ENCODE peak calls at places on chromosome 10, in ten cellular contexts. M is A549; I is K562; P is tibial artery; N is hepatocyte; D is CD8-positive, alpha-beta T cell; W is Caco-2; O is astrocyte; H is tibial nerve; L is heart left ventricle. Y is an unnamed sample. For H3K4me1, the result is how much of the 10 kb centered on the place peaks cover.

GRCh38 chr10:27155073-27155754 is at the start of gene MASTL:
- DNase-seq in M (peak), I (peak), P (peak), N (peak), D (peak), W (peak), O (peak), H (peak), L (peak), Y (peak)

GRCh38 chr10:86298501-86299001 is 68.0 kb downstream of the GRID1 start:
- DNase-seq in M (no peak), I (no peak), P (no peak), N (no peak), D (no peak), W (no peak), O (no peak), H (no peak), L (peak), Y (no peak)

GRCh38 chr10:91591792-91592165 is 41.1 kb downstream of the PPP1R3C start:
- DNase-seq in M (no peak), I (no peak), P (no peak), N (no peak), D (no peak), W (no peak), O (no peak), H (no peak), L (no peak), Y (no peak)

GRCh38 chr10:110803830-110804338 is 67.8 kb upstream of the PDCD4 start:
- DNase-seq in M (peak), I (peak), P (peak), N (peak), D (peak), W (peak), O (no peak), H (no peak), L (peak), Y (peak)

GRCh38 chr10:25651534-25651933 is 282.5 kb upstream of the MYO3A start:
- DNase-seq in M (no peak), I (no peak), P (no peak), N (no peak), D (no peak), W (no peak), O (no peak), H (no peak), L (no peak), Y (no peak)

GRCh38 chr10:11184093-11184492 is 166.4 kb downstream of the CELF2 start:
- DNase-seq in M (no peak), I (no peak), P (no peak), N (no peak), D (no peak), W (no peak), O (no peak), H (no peak), L (no peak), Y (no peak)

GRCh38 chr10:111983970-111984525 is 199.5 kb downstream of the GPAM start:
- DNase-seq in M (no peak), I (no peak), P (no peak), N (no peak), D (no peak), W (no peak), O (no peak), H (no peak), L (no peak), Y (no peak)

GRCh38 chr10:7340179-7340874 is 70.5 kb downstream of the SFMBT2 start:
- DNase-seq in M (no peak), I (no peak), P (no peak), N (no peak), D (no peak), W (no peak), O (peak), H (no peak), L (peak), Y (no peak)

GRCh38 chr10:110356628-110357245 is 52.0 kb upstream of the SMNDC1 start:
- DNase-seq in M (no peak), I (peak), P (no peak), N (no peak), D (peak), W (no peak), O (peak), H (no peak), L (peak), Y (peak)

GRCh38 chr10:56341612-56342011 is 19.4 kb downstream of the ZWINT start:
- DNase-seq in M (no peak), I (no peak), P (no peak), N (no peak), D (no peak), W (no peak), O (no peak), H (no peak), L (no peak), Y (no peak)

GRCh38 chr10:25631471-25631870 is 302.6 kb upstream of the MYO3A start:
- DNase-seq in M (no peak), I (no peak), P (no peak), N (no peak), D (no peak), W (no peak), O (no peak), H (no peak), L (no peak), Y (no peak)

GRCh38 chr10:124725171-124725631 is 19.0 kb downstream of the FAM53B start:
- DNase-seq in M (no peak), I (no peak), P (peak), N (no peak), D (no peak), W (no peak), O (no peak), H (no peak), L (no peak), Y (peak)

GRCh38 chr10:46537309-46537708 is 19.1 kb downstream of the GPRIN2 start:
- DNase-seq in M (no peak), I (no peak), P (no peak), N (no peak), D (no peak), W (no peak), O (no peak), H (no peak), L (no peak), Y (no peak)

GRCh38 chr10:62464308-62464707 is 90.1 kb downstream of the ZNF365 start:
- DNase-seq in M (no peak), I (no peak), P (no peak), N (no peak), D (no peak), W (no peak), O (peak), H (no peak), L (no peak), Y (no peak)

GRCh38 chr10:68302871-68303270 is 29.0 kb upstream of the HNRNPH3 start:
- DNase-seq in M (no peak), I (no peak), P (no peak), N (no peak), D (no peak), W (no peak), O (no peak), H (no peak), L (no peak), Y (no peak)

GRCh38 chr10:108471420-108471819 is 1306.9 kb upstream of the SORCS1 start:
- DNase-seq in M (no peak), I (no peak), P (no peak), N (no peak), D (no peak), W (no peak), O (no peak), H (no peak), L (no peak), Y (no peak)

GRCh38 chr10:94358480-94358879 is 4.3 kb downstream of the NOC3L start:
- DNase-seq in M (no peak), I (no peak), P (no peak), N (no peak), D (no peak), W (peak), O (peak), H (no peak), L (no peak), Y (no peak)

GRCh38 chr10:103812431-103812830 is 42.9 kb downstream of the SH3PXD2A start:
- DNase-seq in M (no peak), I (no peak), P (no peak), N (no peak), D (no peak), W (no peak), O (no peak), H (no peak), L (no peak), Y (no peak)

GRCh38 chr10:125911990-125912389 is 15.6 kb downstream of the FANK1 start:
- DNase-seq in M (no peak), I (no peak), P (no peak), N (peak), D (no peak), W (peak), O (no peak), H (no peak), L (no peak), Y (peak)

GRCh38 chr10:124292911-124293640 is 125.6 kb downstream of the OAT start:
- DNase-seq in M (no peak), I (no peak), P (no peak), N (no peak), D (no peak), W (no peak), O (no peak), H (no peak), L (no peak), Y (no peak)

GRCh38 chr10:9081253-9081652 is 1026.8 kb downstream of the GATA3 start:
- DNase-seq in M (no peak), I (no peak), P (no peak), N (no peak), D (no peak), W (no peak), O (no peak), H (no peak), L (no peak), Y (no peak)
- H3K4me1 ChIP-seq in M (under half), I (under half), P (under half), N (under half), D (under half), W (under half), O (under half), H (under half), L (under half), Y (under half)

GRCh38 chr10:16518822-16519221 is 2.9 kb downstream of the C1QL3 start:
- DNase-seq in M (no peak), I (no peak), P (no peak), N (no peak), D (no peak), W (no peak), O (no peak), H (no peak), L (no peak), Y (no peak)
- TF ChIP-seq CTCF in M (peak), I (no peak), P (no peak), N (peak), D (no peak), W (peak), O (peak), H (no peak), L (no peak), Y (no peak)

GRCh38 chr10:36172054-36172531 is 530.0 kb upstream of the FZD8 start:
- DNase-seq in M (no peak), I (no peak), P (no peak), N (no peak), D (no peak), W (no peak), O (peak), H (no peak), L (no peak), Y (no peak)
- H3K4me3 ChIP-seq in M (no peak), I (no peak), P (no peak), N (no peak), D (no peak), W (no peak), O (peak), H (no peak), L (no peak), Y (no peak)

DNA sequence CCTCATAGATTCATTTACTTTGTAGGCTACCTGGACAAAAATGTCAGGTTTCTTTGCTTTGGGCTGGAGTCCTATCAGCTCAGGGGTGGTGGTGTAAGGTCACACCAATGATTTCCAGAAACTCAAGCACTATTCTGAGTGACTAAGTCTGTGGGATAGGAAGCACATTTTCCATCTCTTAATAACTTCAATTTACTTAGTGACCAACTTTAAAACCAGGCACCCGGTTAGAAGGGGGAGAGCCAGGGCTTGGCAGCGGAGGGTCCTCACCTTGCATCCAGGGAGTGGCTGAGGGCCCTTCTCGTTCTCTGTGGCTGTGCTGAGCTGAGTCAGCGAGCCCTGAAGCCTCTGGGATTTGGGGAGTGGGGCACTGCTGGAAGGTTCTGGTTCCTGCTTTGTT is 6.7 kb downstream of the CHST3 start:
- DNase-seq in M (no peak), I (no peak), P (no peak), N (no peak), D (no peak), W (no peak), O (no peak), H (no peak), L (no peak), Y (no peak)
- H3K4me1 ChIP-seq in M (half or more), I (under half), P (half or more), N (under half), D (under half), W (half or more), O (half or more), H (under half), L (half or more), Y (under half)

GRCh38 chr10:129769381-129770116 is 194.5 kb downstream of the EBF3 start:
- DNase-seq in M (no peak), I (no peak), P (no peak), N (no peak), D (no peak), W (no peak), O (no peak), H (no peak), L (peak), Y (no peak)

GRCh38 chr10:129770286-129770685 is 193.8 kb downstream of the EBF3 start:
- DNase-seq in M (no peak), I (no peak), P (peak), N (no peak), D (peak), W (no peak), O (no peak), H (no peak), L (peak), Y (no peak)

GRCh38 chr10:129766611-129767550 is 197.2 kb downstream of the EBF3 start:
- DNase-seq in M (no peak), I (no peak), P (peak), N (no peak), D (peak), W (no peak), O (no peak), H (no peak), L (peak), Y (no peak)

GRCh38 chr10:129767751-129768150 is 196.3 kb downstream of the EBF3 start:
- DNase-seq in M (no peak), I (no peak), P (no peak), N (no peak), D (peak), W (no peak), O (no peak), H (no peak), L (peak), Y (no peak)

GRCh38 chr10:129768437-129769355 is 195.4 kb downstream of the EBF3 start:
- DNase-seq in M (no peak), I (no peak), P (peak), N (no peak), D (peak), W (no peak), O (no peak), H (no peak), L (peak), Y (no peak)
- TF ChIP-seq CTCF in M (no peak), I (peak), P (no peak), N (no peak), D (no peak), W (no peak), O (no peak), H (no peak), L (no peak), Y (no peak)

DNA sequence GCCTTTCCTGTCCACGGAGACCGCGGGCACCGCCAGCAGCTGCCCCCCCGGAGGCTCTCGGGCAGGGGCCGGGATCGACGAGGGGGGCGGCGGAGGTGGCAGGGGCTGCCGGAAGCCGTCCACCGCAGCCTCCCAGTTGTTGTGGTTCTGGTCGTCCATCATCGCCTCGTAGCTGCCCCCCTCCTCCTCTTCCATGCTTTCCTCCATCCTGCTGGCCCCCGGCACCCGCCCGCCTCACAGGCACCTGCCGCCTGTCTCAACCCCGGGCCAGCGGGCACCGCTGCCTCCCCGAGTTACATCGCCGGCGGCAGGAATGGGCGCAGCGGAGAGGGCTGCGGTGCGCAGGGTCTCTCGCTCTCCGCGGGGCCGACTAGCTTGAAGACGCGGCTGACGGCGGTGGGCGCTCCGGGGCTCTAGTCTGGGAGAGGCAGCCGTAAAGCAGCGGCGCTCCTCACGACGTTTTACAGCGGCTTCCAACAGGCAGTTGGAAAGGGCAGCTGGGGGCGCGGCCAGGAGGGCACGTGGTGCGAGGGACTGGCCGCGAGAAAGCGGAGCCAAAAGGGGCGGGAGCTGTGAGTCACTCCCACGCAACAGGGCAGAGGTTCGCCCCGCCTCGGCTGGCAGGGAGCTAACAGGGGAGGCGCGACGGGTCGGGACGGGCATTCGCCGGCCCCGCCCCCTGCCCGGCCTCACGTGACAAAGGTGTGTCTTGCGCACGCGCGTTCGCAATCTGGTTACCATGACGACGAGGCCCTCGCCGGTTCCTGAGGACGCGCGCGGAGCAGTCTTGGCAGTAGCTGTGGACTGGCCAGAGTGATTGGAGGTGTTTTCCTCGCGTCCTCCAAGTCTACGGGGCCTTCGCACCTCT is at the start of gene CACUL1:
- DNase-seq in M (peak), I (peak), P (peak), N (peak), D (peak), W (peak), O (peak), H (peak), L (peak), Y (peak)
- H3K4me3 ChIP-seq in M (peak), I (peak), P (peak), N (peak), D (peak), W (peak), O (peak), H (peak), L (peak), Y (peak)

GRCh38 chr10:12538596-12538995 is 189.2 kb downstream of the CAMK1D start:
- DNase-seq in M (no peak), I (no peak), P (no peak), N (no peak), D (no peak), W (no peak), O (no peak), H (no peak), L (no peak), Y (no peak)

GRCh38 chr10:12541446-12542067 is 192.2 kb downstream of the CAMK1D start:
- DNase-seq in M (no peak), I (no peak), P (no peak), N (no peak), D (no peak), W (no peak), O (no peak), H (no peak), L (no peak), Y (no peak)

GRCh38 chr10:12542271-12542670 is 192.9 kb downstream of the CAMK1D start:
- DNase-seq in M (no peak), I (no peak), P (no peak), N (no peak), D (no peak), W (no peak), O (no peak), H (no peak), L (no peak), Y (no peak)

GRCh38 chr10:12539350-12540164 is 190.2 kb downstream of the CAMK1D start:
- DNase-seq in M (no peak), I (no peak), P (peak), N (no peak), D (no peak), W (no peak), O (no peak), H (no peak), L (no peak), Y (no peak)

DNA sequence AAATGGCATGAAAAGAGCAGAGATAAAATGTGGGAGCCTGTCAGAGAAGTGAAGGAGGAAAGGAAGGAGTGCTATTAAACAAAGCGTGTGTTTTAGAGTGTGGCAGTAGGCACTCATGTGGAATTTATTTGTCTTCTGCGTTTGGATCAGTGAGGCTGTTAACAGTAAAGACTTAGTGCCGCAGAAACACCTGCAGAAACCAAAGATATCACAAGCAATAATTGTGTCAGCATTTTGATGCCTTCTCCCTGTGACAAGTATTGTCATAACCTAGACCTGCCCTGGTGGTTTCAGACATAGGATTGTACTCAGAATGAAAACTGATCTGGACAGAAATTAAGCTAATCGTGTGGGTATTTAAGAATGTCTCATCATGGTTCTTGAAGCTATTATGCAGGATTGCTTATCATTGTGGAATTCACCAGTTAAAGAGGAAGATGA is 191.0 kb downstream of the CAMK1D start:
- DNase-seq in M (no peak), I (no peak), P (no peak), N (no peak), D (no peak), W (no peak), O (peak), H (no peak), L (no peak), Y (no peak)
- H3K4me1 ChIP-seq in M (under half), I (under half), P (under half), N (under half), D (under half), W (under half), O (under half), H (under half), L (under half), Y (under half)

GRCh38 chr10:113754125-113754524 is 2.6 kb downstream of the PLEKHS1 start:
- DNase-seq in M (no peak), I (no peak), P (no peak), N (no peak), D (no peak), W (no peak), O (no peak), H (no peak), L (no peak), Y (no peak)
- TF ChIP-seq CTCF in M (no peak), I (no peak), P (no peak), N (no peak), D (no peak), W (no peak), O (no peak), H (no peak), L (no peak), Y (no peak)

GRCh38 chr10:31962826-31963597 is 34.4 kb upstream of the ARHGAP12 start:
- DNase-seq in M (no peak), I (no peak), P (no peak), N (peak), D (no peak), W (peak), O (no peak), H (no peak), L (no peak), Y (no peak)

GRCh38 chr10:31961675-31962074 is 33.0 kb upstream of the ARHGAP12 start:
- DNase-seq in M (peak), I (no peak), P (no peak), N (no peak), D (no peak), W (no peak), O (peak), H (no peak), L (no peak), Y (no peak)

GRCh38 chr10:31963598-31963980 is 35.0 kb upstream of the ARHGAP12 start:
- DNase-seq in M (no peak), I (no peak), P (no peak), N (no peak), D (no peak), W (no peak), O (no peak), H (no peak), L (no peak), Y (no peak)

GRCh38 chr10:31959461-31960173 is 31.0 kb upstream of the ARHGAP12 start:
- DNase-seq in M (no peak), I (no peak), P (no peak), N (no peak), D (no peak), W (no peak), O (no peak), H (no peak), L (no peak), Y (no peak)

DNA sequence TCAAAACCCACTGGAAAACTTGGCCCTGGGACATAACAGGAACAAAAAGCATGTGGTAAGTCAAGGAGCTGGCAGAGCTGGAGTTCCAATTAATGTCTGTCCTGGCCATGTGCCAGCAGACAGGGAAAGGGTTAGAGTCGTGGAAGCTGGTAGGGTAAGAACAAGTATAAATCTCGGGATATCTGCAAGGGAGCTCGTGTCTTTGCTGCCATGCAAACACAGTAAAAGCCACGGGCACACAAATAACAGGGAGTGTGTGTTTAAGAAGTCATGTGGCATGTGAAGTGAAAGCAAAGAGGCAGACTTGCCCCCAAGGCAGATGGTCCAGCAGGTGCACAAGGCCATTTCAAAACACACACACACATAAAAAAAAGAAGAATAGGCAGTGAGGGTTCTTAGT is 32.6 kb upstream of the ARHGAP12 start:
- DNase-seq in M (no peak), I (no peak), P (no peak), N (no peak), D (no peak), W (no peak), O (no peak), H (no peak), L (no peak), Y (no peak)
- H3K4me3 ChIP-seq in M (no peak), I (no peak), P (no peak), N (no peak), D (no peak), W (no peak), O (no peak), H (no peak), L (no peak), Y (no peak)